ENCODE peak calls at places on chromosomes 16 and 17, in five cellular contexts. I is GM12878, X is HEK293T, S is SK-N-SH, Z is K562. G is an unnamed sample.

GRCh38 chr16:2030036-2030435 is 3.3 kb downstream of the NHERF2 start:
- DNase-seq in I (no peak), X (no peak), S (no peak), Z (no peak), G (no peak)

GRCh38 chr16:73732681-73733080 is 563.9 kb upstream of the PSMD7 start:
- DNase-seq in I (no peak), X (no peak), S (no peak), Z (no peak), G (no peak)

GRCh38 chr17:65931246-65932149 is 260.4 kb downstream of the CEP112 start:
- DNase-seq in I (no peak), X (no peak), S (no peak), Z (no peak), G (no peak)

GRCh38 chr17:2222301-2222700 is 81.3 kb downstream of the SMG6 start:
- DNase-seq in I (no peak), X (no peak), S (no peak), Z (no peak), G (no peak)

GRCh38 chr16:19898924-19899604 is 14.4 kb upstream of the GPRC5B start:
- DNase-seq in I (no peak), X (peak), S (peak), Z (peak), G (peak)

GRCh38 chr17:48503747-48504146 is 27.1 kb downstream of the HOXB1 start:
- DNase-seq in I (no peak), X (no peak), S (no peak), Z (no peak), G (no peak)

GRCh38 chr17:40542562-40543411 is 22.5 kb downstream of the CCR7 start:
- DNase-seq in I (no peak), X (no peak), S (peak), Z (no peak), G (peak)

GRCh38 chr17:62714016-62714777 is 86.7 kb downstream of the MRC2 start:
- DNase-seq in I (no peak), X (no peak), S (no peak), Z (no peak), G (no peak)

GRCh38 chr17:5078106-5079028 is at the start of gene ZFP3:
- DNase-seq in I (peak), X (no peak), S (peak), Z (no peak), G (no peak)

GRCh38 chr16:89481556-89481955 is 8.8 kb downstream of the ANKRD11 start:
- DNase-seq in I (no peak), X (no peak), S (no peak), Z (no peak), G (no peak)

GRCh38 chr17:69828087-69828486 is 246.9 kb upstream of the KCNJ16 start:
- DNase-seq in I (no peak), X (no peak), S (no peak), Z (no peak), G (no peak)

GRCh38 chr16:1744338-1744840 is 27.0 kb downstream of the NME3 start:
- DNase-seq in I (no peak), X (no peak), S (no peak), Z (no peak), G (no peak)

GRCh38 chr17:72489273-72489641 is 368.4 kb downstream of the SOX9 start:
- DNase-seq in I (no peak), X (no peak), S (no peak), Z (no peak), G (peak)

GRCh38 chr17:61488878-61489718 is 36.9 kb downstream of the TBX4 start:
- DNase-seq in I (no peak), X (no peak), S (no peak), Z (no peak), G (peak)

GRCh38 chr16:72794319-72794718 is 253.6 kb downstream of the ZFHX3 start:
- DNase-seq in I (no peak), X (no peak), S (no peak), Z (no peak), G (no peak)

GRCh38 chr16:30122621-30123160 is 329 bp downstream of the MAPK3 start:
- DNase-seq in I (no peak), X (no peak), S (no peak), Z (peak), G (no peak)

GRCh38 chr16:57621521-57622268 is 6.7 kb upstream of the ADGRG1 start:
- DNase-seq in I (no peak), X (no peak), S (no peak), Z (no peak), G (no peak)

GRCh38 chr16:89678258-89678657 is 8.2 kb upstream of the CDK10 start:
- DNase-seq in I (no peak), X (no peak), S (no peak), Z (no peak), G (no peak)

GRCh38 chr16:86892509-86892908 is 314.2 kb downstream of the FOXL1 start:
- DNase-seq in I (no peak), X (no peak), S (no peak), Z (no peak), G (no peak)

GRCh38 chr17:2705888-2706795 is 5.4 kb downstream of the CLUH start:
- DNase-seq in I (no peak), X (no peak), S (no peak), Z (no peak), G (no peak)

GRCh38 chr16:62254847-62255246 is 218.6 kb upstream of the CDH8 start:
- DNase-seq in I (no peak), X (no peak), S (peak), Z (no peak), G (no peak)

GRCh38 chr16:85202631-85203461 is 90.6 kb upstream of the CIBAR2 start:
- DNase-seq in I (no peak), X (no peak), S (peak), Z (no peak), G (no peak)

GRCh38 chr16:78075800-78076199 is 23.7 kb upstream of the WWOX start:
- DNase-seq in I (no peak), X (no peak), S (no peak), Z (no peak), G (no peak)

GRCh38 chr17:15436399-15437369 is 30.7 kb downstream of the CDRT4 start:
- DNase-seq in I (no peak), X (peak), S (no peak), Z (peak), G (peak)

GRCh38 chr17:6135996-6136395 is 65.8 kb downstream of the WSCD1 start:
- DNase-seq in I (no peak), X (no peak), S (no peak), Z (no peak), G (no peak)

GRCh38 chr17:7084058-7084457 is 4.0 kb upstream of the CLEC10A start:
- DNase-seq in I (no peak), X (no peak), S (no peak), Z (no peak), G (no peak)

GRCh38 chr16:3431779-3432219 is 11.5 kb downstream of the ZNF597 start:
- DNase-seq in I (no peak), X (no peak), S (peak), Z (peak), G (no peak)

GRCh38 chr16:82454566-82454965 is 172.2 kb upstream of the CDH13 start:
- DNase-seq in I (no peak), X (no peak), S (no peak), Z (no peak), G (no peak)

GRCh38 chr17:16281351-16281750 is 64.3 kb downstream of the PIGL start:
- DNase-seq in I (no peak), X (no peak), S (no peak), Z (no peak), G (no peak)

GRCh38 chr17:29407856-29408255 is 17.7 kb downstream of the TAOK1 start:
- DNase-seq in I (no peak), X (no peak), S (no peak), Z (no peak), G (no peak)

GRCh38 chr17:2266045-2266864 is 37.3 kb downstream of the SMG6 start:
- DNase-seq in I (peak), X (no peak), S (no peak), Z (no peak), G (no peak)

GRCh38 chr17:39555368-39555767 is 52.4 kb downstream of the NEUROD2 start:
- DNase-seq in I (no peak), X (no peak), S (no peak), Z (no peak), G (no peak)

GRCh38 chr17:20045476-20045875 is 36.3 kb downstream of the SPECC1 start:
- DNase-seq in I (no peak), X (no peak), S (no peak), Z (no peak), G (no peak)

GRCh38 chr17:36600936-36601302 is 464 bp upstream of the MRM1 start:
- DNase-seq in I (no peak), X (no peak), S (no peak), Z (no peak), G (no peak)

GRCh38 chr16:2481676-2482075 is 6.7 kb downstream of the TBC1D24 start:
- DNase-seq in I (no peak), X (no peak), S (no peak), Z (no peak), G (no peak)

DNA sequence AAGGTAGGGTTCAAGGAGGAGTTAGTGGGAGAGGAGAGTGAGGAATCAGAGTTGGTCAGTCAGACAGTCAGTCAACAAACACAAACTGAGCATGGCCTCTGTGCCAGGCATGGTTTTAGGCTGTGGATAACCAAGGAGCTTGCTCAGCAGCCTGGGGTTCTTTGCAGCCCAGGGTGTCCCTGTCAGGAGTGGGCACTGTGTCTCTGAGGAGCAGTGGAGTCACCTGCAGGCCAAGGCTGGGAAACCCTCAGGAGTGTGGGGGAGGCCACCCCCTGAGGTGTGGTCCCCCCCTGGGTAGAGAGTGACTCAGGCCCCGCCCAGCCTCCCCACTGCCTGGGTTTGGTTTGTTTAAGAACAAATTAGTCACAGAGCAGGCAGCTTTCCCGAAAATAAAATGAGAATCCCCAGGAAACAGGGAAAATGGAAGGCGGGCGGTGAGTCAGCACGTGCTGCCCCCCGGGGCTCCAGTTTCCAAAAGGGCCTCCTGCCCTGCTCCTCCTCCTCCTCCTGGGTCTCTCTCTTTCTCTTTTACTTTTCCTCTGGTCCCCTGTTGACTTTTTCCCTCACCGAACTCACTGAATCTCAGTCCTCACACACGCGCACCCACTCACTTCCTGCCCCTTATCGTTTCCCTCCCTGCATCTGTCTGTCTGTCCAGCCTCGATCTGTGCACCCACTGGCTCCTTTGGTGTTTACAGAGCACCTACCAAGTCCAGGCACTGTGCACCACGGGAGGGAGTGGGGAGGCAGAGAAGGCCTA is 44.3 kb downstream of the SOCS3 start:
- DNase-seq in I (peak), X (no peak), S (peak), Z (peak), G (peak)
- TF ChIP-seq FOXM1 in I (no peak), X (no peak), S (no peak), Z (no peak), G (no peak)

DNA sequence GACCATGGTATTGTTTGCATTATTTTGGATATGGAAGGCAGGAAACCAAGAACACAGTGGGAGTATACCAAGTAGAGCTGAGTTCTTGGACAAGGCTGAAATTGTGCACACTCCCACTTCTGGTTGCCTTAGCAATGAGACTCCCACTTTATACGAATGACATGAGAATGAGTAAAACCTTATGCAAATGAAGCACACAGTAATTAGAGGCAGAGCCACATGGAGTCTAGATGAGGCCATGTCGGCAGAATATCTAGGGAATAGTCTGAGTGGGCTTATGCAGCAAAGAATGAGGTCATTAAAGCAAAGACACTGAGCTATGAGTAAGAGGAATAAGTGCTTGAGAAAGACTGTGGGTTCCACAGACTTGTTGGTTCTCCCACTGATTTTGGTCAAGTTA is 178.7 kb downstream of the GRIN2A start:
- DNase-seq in I (no peak), X (no peak), S (no peak), Z (no peak), G (no peak)
- TF ChIP-seq FOXM1 in I (no peak), X (no peak), S (no peak), Z (no peak), G (no peak)

GRCh38 chr16:75254359-75254837 is 3.0 kb upstream of the BCAR1 start:
- DNase-seq in I (no peak), X (no peak), S (peak), Z (no peak), G (no peak)
- TF ChIP-seq FOXM1 in I (no peak), X (no peak), S (no peak), Z (no peak), G (no peak)

GRCh38 chr17:75785770-75786538 is 1.3 kb downstream of the UNK start:
- DNase-seq in I (no peak), X (no peak), S (peak), Z (no peak), G (no peak)
- TF ChIP-seq FOXM1 in I (no peak), X (no peak), S (no peak), Z (no peak), G (no peak)

GRCh38 chr17:59094921-59095530 is 11.7 kb downstream of the TRIM37 start:
- DNase-seq in I (no peak), X (no peak), S (no peak), Z (no peak), G (no peak)
- TF ChIP-seq FOXM1 in I (no peak), X (no peak), S (no peak), Z (no peak), G (no peak)